ENCODE peak calls at places on chromosomes 4 and X, in eight cellular contexts. E is NCI-H1694 treated with DMSO at 0.1 percent for 48 hours, L is MM.1S, J is RPMI8226, N is GM12864, T is GM23248, R is hypothalamus, Z is naive B cell. S is an unnamed sample.

GRCh38 chr4:185840201-185840600 is 28.2 kb upstream of the SORBS2 start:
- DNase-seq in N (no peak), E (no peak), Z (no peak), L (no peak), R (no peak), J (no peak), T (peak), S (no peak)

GRCh38 chrX:68503830-68504229 is 5.0 kb downstream of the YIPF6 start:
- DNase-seq in J (no peak), L (no peak), Z (no peak), T (peak), E (no peak), N (no peak), R (no peak), S (no peak)

GRCh38 chrX:72054776-72055495 is 76.8 kb downstream of the RTL5 start:
- DNase-seq in N (no peak), R (peak), L (no peak), T (no peak), Z (no peak), J (no peak), E (no peak), S (peak)

GRCh38 chr4:8772499-8773123 is 99.0 kb downstream of the HMX1 start:
- DNase-seq in Z (no peak), L (no peak), N (no peak), R (no peak), J (no peak), E (no peak), T (no peak), S (no peak)

GRCh38 chr4:95106408-95106928 is 348.7 kb downstream of the BMPR1B start:
- DNase-seq in R (no peak), L (no peak), E (no peak), T (peak), Z (no peak), J (no peak), N (no peak), S (no peak)

GRCh38 chr4:77003400-77003799 is 53.8 kb downstream of the SEPTIN11 start:
- DNase-seq in J (no peak), L (no peak), R (no peak), N (no peak), Z (no peak), E (no peak), T (no peak), S (no peak)

GRCh38 chr4:113411496-113411938 is 350.0 kb downstream of the CAMK2D start:
- DNase-seq in N (no peak), J (no peak), E (no peak), T (peak), Z (no peak), L (no peak), R (no peak), S (no peak)

GRCh38 chrX:57871463-57871862 is 38.8 kb downstream of the ZXDA start:
- DNase-seq in J (no peak), N (no peak), L (no peak), T (no peak), R (no peak), E (no peak), Z (no peak), S (no peak)

GRCh38 chr4:127240721-127241120 is 392.0 kb upstream of the INTU start:
- DNase-seq in Z (no peak), T (peak), E (no peak), L (no peak), J (no peak), R (no peak), N (no peak), S (no peak)

GRCh38 chr4:109067509-109068205 is 234.8 kb downstream of the COL25A1 start:
- DNase-seq in J (no peak), N (no peak), Z (no peak), L (no peak), T (peak), R (no peak), E (no peak), S (no peak)

GRCh38 chr4:3824521-3825270 is 58.5 kb downstream of the ADRA2C start:
- DNase-seq in R (no peak), N (no peak), J (no peak), L (no peak), Z (no peak), T (no peak), E (no peak), S (no peak)

GRCh38 chrX:82813671-82814078 is 694.4 kb upstream of the POU3F4 start:
- DNase-seq in E (no peak), R (no peak), J (no peak), L (no peak), Z (no peak), T (peak), N (no peak), S (no peak)

GRCh38 chr4:5045099-5045498 is 6.2 kb upstream of the STK32B start:
- DNase-seq in R (peak), L (no peak), Z (peak), N (no peak), E (no peak), T (peak), J (no peak), S (no peak)

GRCh38 chr4:102139132-102139573 is 206.1 kb downstream of the SLC39A8 start:
- DNase-seq in R (no peak), N (no peak), L (no peak), T (peak), Z (no peak), J (no peak), E (no peak), S (no peak)

GRCh38 chr4:159297088-159297487 is 194.2 kb downstream of the RAPGEF2 start:
- DNase-seq in N (no peak), L (no peak), Z (no peak), T (no peak), R (no peak), J (no peak), E (no peak), S (no peak)

GRCh38 chr4:113587156-113587555 is 174.4 kb downstream of the CAMK2D start:
- DNase-seq in J (no peak), R (no peak), Z (no peak), N (no peak), L (no peak), T (no peak), E (no peak), S (no peak)

GRCh38 chrX:14497184-14497666 is 32.1 kb upstream of the GLRA2 start:
- DNase-seq in J (peak), Z (peak), T (peak), N (peak), R (no peak), L (peak), E (no peak), S (no peak)

GRCh38 chr4:66855956-66856355 is 689.3 kb downstream of the CENPC start:
- DNase-seq in L (no peak), Z (no peak), T (no peak), N (no peak), R (no peak), E (no peak), J (no peak), S (no peak)

GRCh38 chr4:64756016-64756415 is 346.8 kb upstream of the TECRL start:
- DNase-seq in L (no peak), R (no peak), T (peak), N (no peak), J (no peak), E (no peak), Z (no peak), S (no peak)

GRCh38 chr4:153988446-153988845 is 199.6 kb upstream of the SFRP2 start:
- DNase-seq in N (no peak), J (no peak), E (no peak), Z (no peak), R (no peak), L (no peak), T (peak), S (no peak)

GRCh38 chrX:110000000-110000399 is 2.9 kb upstream of the TMEM164 start:
- DNase-seq in T (no peak), L (no peak), J (no peak), Z (no peak), E (no peak), R (no peak), N (no peak), S (no peak)

GRCh38 chr4:115325836-115326235 is 212.4 kb upstream of the NDST4 start:
- DNase-seq in J (no peak), L (no peak), E (no peak), T (peak), R (no peak), Z (no peak), N (no peak), S (no peak)

GRCh38 chrX:21725498-21725897 is 32.4 kb downstream of the SMPX start:
- DNase-seq in L (peak), J (no peak), E (no peak), Z (no peak), T (peak), R (no peak), N (no peak), S (peak)

GRCh38 chr4:27763830-27764525 is 903.3 kb downstream of the STIM2 start:
- DNase-seq in L (no peak), T (no peak), N (no peak), Z (no peak), E (no peak), J (no peak), R (no peak), S (no peak)

GRCh38 chrX:130728208-130728607 is 174.8 kb downstream of the ENOX2 start:
- DNase-seq in R (no peak), T (peak), L (no peak), J (no peak), N (no peak), E (no peak), Z (no peak), S (no peak)

GRCh38 chr4:70703695-70704332 is 15.5 kb downstream of the UTP3 start:
- DNase-seq in N (no peak), Z (no peak), E (peak), R (no peak), T (peak), J (no peak), L (no peak), S (peak)

S was measured in cerebellar cortex.